ENCODE peak calls at places on chromosomes 3 and 15, in five cellular contexts. L is gastrocnemius medialis; Q is stimulated activated CD8-positive, alpha-beta memory T cell treated with anti-CD3 and anti-CD28 coated beads, Interleukin-15, amount 100 ng/mL, for 1 hour; P is RPMI8226; B is IMR-90. X is an unnamed sample.

GRCh38 chr3:140842984-140843649 is 98.5 kb upstream of the SLC25A36 start:
- DNase-seq in B (no peak), P (peak), Q (no peak), L (no peak), X (peak)

GRCh38 chr3:10949197-10949596 is 43.4 kb upstream of the SLC6A1 start:
- DNase-seq in P (no peak), B (no peak), L (no peak), Q (no peak), X (no peak)

GRCh38 chr15:39685999-39686613 is 96.5 kb downstream of the FSIP1 start:
- DNase-seq in P (peak), B (peak), L (no peak), Q (no peak), X (peak)

GRCh38 chr3:134647902-134648760 is 2.7 kb downstream of the KY start:
- DNase-seq in B (no peak), L (peak), P (no peak), Q (no peak), X (no peak)

GRCh38 chr3:138468886-138469285 is 34.5 kb downstream of the ESYT3 start:
- DNase-seq in L (peak), B (no peak), P (no peak), Q (no peak), X (no peak)

GRCh38 chr3:170961616-170962400 is 53.4 kb upstream of the EIF5A2 start:
- DNase-seq in P (peak), B (peak), L (no peak), Q (no peak), X (peak)

GRCh38 chr3:66449411-66449931 is 51.4 kb downstream of the LRIG1 start:
- DNase-seq in P (no peak), B (no peak), Q (no peak), L (no peak), X (no peak)

GRCh38 chr3:169410430-169410829 is 253.1 kb downstream of the MECOM start:
- DNase-seq in B (no peak), L (no peak), P (no peak), Q (no peak), X (no peak)

GRCh38 chr3:160479376-160479775 is 29.8 kb upstream of the TRIM59 start:
- DNase-seq in L (no peak), B (no peak), Q (no peak), P (no peak), X (no peak)

GRCh38 chr3:122797291-122797690 is 2.4 kb downstream of the SLC49A4 start:
- DNase-seq in L (no peak), B (peak), P (no peak), Q (no peak), X (no peak)

X was measured in NAMALWA.